ENCODE peak calls at places on chromosomes 16 and 17, in four cellular contexts. C is mammary epithelial cell, M is MM.1S, X is PC-9. U is an unnamed sample.

GRCh38 chr16:73036074-73036826 is 11.7 kb downstream of the ZFHX3 start:
- DNase-seq in C (no peak), M (no peak), X (peak), U (no peak)

GRCh38 chr16:56301391-56301850 is 110.1 kb downstream of the GNAO1 start:
- DNase-seq in C (no peak), M (no peak), X (peak), U (peak)

GRCh38 chr17:75428775-75429469 is 23.4 kb upstream of the GRB2 start:
- DNase-seq in C (peak), M (no peak), X (no peak), U (peak)

GRCh38 chr16:23838485-23839142 is 2.8 kb downstream of the PRKCB start:
- DNase-seq in C (no peak), M (no peak), X (no peak), U (no peak)

GRCh38 chr16:49986351-49987124 is 38.5 kb upstream of the CNEP1R1 start:
- DNase-seq in C (no peak), M (no peak), X (no peak), U (peak)

GRCh38 chr16:81738831-81739496 is 40.1 kb upstream of the PLCG2 start:
- DNase-seq in C (no peak), M (no peak), X (no peak), U (no peak)

GRCh38 chr17:78013683-78014467 is 55.4 kb downstream of the TNRC6C start:
- DNase-seq in C (peak), M (peak), X (peak), U (peak)

GRCh38 chr17:41595585-41595984 is 8.9 kb upstream of the KRT14 start:
- DNase-seq in C (no peak), M (no peak), X (no peak), U (no peak)

GRCh38 chr16:85935957-85936760 is 37.2 kb downstream of the IRF8 start:
- DNase-seq in C (no peak), M (peak), X (no peak), U (peak)

GRCh38 chr16:53370827-53371226 is 63.4 kb upstream of the RBL2 start:
- DNase-seq in C (no peak), M (no peak), X (no peak), U (no peak)

GRCh38 chr16:53369921-53370320 is 64.3 kb upstream of the RBL2 start:
- DNase-seq in C (peak), M (no peak), X (no peak), U (peak)

GRCh38 chr16:53378138-53378537 is 56.1 kb upstream of the RBL2 start:
- DNase-seq in C (peak), M (no peak), X (no peak), U (no peak)

GRCh38 chr16:53372942-53373871 is 61.1 kb upstream of the RBL2 start:
- DNase-seq in C (peak), M (peak), X (peak), U (no peak)
- TF ChIP-seq EZH2 in C (no peak), M (no peak), X (no peak), U (no peak)

DNA sequence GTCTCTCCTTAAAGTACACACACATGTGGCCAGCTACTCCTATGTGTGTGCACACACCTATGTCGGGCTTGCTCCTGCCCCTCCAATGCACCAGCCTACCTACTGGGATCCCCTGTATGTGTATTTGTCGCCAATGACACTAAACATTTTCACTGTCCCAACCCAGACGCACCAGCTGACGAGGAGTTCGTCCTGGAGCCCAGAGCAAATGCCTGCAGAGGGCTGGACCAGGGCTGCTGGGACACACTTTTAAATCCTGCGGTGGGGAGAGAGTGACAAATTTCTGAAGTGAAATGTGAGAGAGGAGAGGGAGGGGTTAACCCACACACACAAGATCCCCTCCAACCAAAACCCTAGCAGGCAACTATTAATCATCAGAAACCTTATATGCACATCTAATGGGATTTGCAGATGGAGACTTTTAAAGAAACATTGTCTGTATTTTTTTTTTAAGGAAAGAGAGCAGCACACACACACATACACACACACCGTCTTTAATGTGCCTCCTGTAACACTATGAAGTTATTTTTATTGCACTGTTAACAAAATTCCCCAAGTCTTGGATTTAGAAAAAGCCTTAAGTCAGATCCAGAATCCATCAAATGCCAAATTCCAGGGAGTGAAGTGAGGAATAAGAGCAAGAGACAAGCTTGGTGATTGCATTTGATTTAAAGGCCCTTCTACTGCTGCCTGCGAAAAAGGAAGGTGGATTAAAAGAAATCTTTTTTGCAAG is at the start of gene MEOX1:
- DNase-seq in C (peak), M (no peak), X (peak), U (peak)
- H3K4me3 ChIP-seq in C (no peak), M (no peak), X (no peak), U (no peak)

GRCh38 chr17:37233001-37233400 is 142.8 kb upstream of the C17orf78 start:
- DNase-seq in C (no peak), M (no peak), X (no peak), U (no peak)

GRCh38 chr17:37239690-37240344 is 136.0 kb upstream of the C17orf78 start:
- DNase-seq in C (no peak), M (peak), X (no peak), U (peak)

GRCh38 chr17:37230633-37231032 is 145.2 kb upstream of the C17orf78 start:
- DNase-seq in C (no peak), M (no peak), X (no peak), U (no peak)

GRCh38 chr17:37231882-37232281 is 143.9 kb upstream of the C17orf78 start:
- DNase-seq in C (no peak), M (no peak), X (no peak), U (no peak)

DNA sequence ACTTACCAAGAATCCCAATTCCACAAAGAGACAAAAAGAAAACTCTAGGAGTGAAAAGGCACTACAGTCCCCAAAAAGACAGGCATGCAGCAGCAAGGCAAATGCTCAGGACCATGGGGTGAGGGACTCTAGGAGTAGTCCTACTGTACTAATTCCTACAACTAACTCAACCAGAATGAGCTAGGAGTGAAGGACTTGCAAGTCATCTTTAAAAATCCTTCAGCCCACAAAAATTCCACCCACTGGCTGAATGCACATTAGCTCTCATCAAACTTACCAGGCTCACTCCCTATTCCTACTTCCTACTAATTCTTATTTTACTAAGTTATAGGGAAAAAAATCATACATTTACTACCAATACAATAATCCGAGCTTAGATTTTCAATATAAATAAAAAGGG is 141.7 kb upstream of the C17orf78 start:
- DNase-seq in C (no peak), M (no peak), X (no peak), U (no peak)
- TF ChIP-seq EZH2 in C (no peak), M (no peak), X (no peak), U (no peak)

GRCh38 chr17:3049705-3050295 is 13.6 kb downstream of the OR1D5 start:
- DNase-seq in C (peak), M (no peak), X (no peak), U (peak)
- H3K4me3 ChIP-seq in C (peak), M (peak), X (peak), U (no peak)

DNA sequence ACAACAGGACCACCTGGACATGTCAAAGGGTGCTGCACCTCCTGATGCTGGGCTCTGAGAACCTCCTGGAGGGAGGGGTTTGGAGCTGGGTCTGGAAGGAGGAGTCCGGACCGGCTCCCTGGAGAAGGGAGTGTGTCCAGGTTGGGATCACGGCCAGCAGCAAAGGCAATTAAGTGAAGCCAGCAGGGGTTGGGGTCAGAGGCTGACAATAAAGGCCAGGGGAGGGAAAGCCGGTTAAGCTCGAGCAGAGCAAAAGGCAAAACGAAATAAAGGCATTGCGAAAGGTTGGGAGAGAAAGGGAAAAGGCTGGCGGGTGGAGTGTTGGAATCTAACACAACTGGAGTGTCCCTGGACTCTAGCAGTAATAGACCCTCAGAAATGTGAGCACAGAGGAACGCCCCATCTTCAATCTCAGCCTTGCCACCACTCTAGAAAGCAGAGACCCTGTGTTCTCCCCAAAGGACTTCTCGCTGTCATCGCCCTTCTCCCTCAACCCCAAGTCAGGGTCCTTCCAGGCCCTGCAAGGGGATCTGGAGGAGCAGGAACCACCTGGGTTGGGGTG is 905 bp upstream of the CACNG4 start:
- DNase-seq in C (no peak), M (no peak), X (no peak), U (no peak)
- TF ChIP-seq EZH2 in C (no peak), M (no peak), X (no peak), U (no peak)

GRCh38 chr16:83967838-83968482 is at the start of gene NECAB2:
- DNase-seq in C (no peak), M (no peak), X (no peak), U (peak)

GRCh38 chr16:83968891-83969672 is 1.0 kb downstream of the NECAB2 start:
- DNase-seq in C (no peak), M (no peak), X (no peak), U (no peak)

GRCh38 chr16:83967091-83967490 is 953 bp upstream of the NECAB2 start:
- DNase-seq in C (no peak), M (no peak), X (no peak), U (no peak)

GRCh38 chr16:83969771-83970429 is 1.9 kb downstream of the NECAB2 start:
- DNase-seq in C (no peak), M (no peak), X (no peak), U (no peak)

GRCh38 chr16:83968483-83968865 is 430 bp downstream of the NECAB2 start:
- DNase-seq in C (no peak), M (no peak), X (no peak), U (no peak)
- H3K4me3 ChIP-seq in C (peak), M (no peak), X (no peak), U (no peak)

GRCh38 chr17:57255776-57256681 is at the start of gene MSI2:
- DNase-seq in C (peak), M (peak), X (peak), U (peak)
- TF ChIP-seq EZH2 in C (no peak), M (no peak), X (no peak), U (no peak)

DNA sequence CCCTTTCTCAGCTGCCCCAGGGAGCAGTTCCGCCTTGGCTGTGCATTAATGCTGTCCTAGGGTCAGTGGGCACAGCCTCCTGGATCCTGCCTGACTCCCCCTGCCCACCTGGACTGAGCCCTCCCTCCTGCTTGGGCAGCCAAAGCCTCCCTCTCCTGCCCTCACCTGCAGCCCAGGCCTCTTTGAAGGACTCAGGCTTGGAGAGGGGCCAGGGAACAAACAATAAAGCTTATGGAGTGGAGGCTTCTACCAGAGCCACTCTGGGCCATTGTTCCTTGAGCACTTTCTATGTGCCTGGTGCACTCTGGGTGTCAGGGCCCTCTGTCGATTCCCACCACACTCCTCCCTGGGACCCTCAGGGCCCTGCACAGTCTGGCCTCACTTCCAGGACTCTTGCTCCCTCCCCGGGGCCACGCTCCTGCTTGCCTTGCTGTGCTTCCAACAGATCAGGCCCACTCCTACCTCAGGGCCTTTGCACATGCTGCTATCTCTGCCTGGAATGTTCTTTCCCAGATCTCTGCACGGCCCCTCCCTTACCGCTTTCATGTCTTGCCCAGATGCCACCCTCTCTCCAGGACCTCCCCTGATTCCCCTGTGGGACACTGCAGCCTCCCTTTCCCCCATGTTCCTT is 5.0 kb downstream of the KCNJ12 start:
- DNase-seq in C (no peak), M (no peak), X (no peak), U (no peak)
- H3K4me3 ChIP-seq in C (no peak), M (no peak), X (no peak), U (no peak)